ENCODE peak calls at places on chromosomes 3 and 15, in five cellular contexts. C is uterus, E is A549, K is IMR-90, V is stomach. A is an unnamed sample.

GRCh38 chr3:144772372-144772771 is 800.7 kb downstream of the DIPK2A start:
- DNase-seq in V (no peak), K (no peak), C (no peak), E (no peak), A (no peak)

GRCh38 chr15:80641384-80641783 is 53.7 kb upstream of the ABHD17C start:
- DNase-seq in E (no peak), C (no peak), V (no peak), K (no peak), A (no peak)

GRCh38 chr3:16728762-16729745 is 123.8 kb upstream of the DAZL start:
- DNase-seq in V (no peak), E (no peak), K (peak), C (no peak), A (no peak)

GRCh38 chr3:119206611-119207511 is 33.5 kb downstream of the UPK1B start:
- DNase-seq in E (peak), V (no peak), C (no peak), K (no peak), A (no peak)

GRCh38 chr3:196082471-196082971 is 631 bp upstream of the TFRC start:
- DNase-seq in K (peak), E (no peak), C (no peak), V (no peak), A (no peak)

GRCh38 chr15:78932216-78932808 is 12.5 kb downstream of the CTSH start:
- DNase-seq in E (no peak), C (no peak), K (no peak), V (no peak), A (no peak)

GRCh38 chr15:49473031-49473430 is 50.0 kb downstream of the FGF7 start:
- DNase-seq in E (no peak), C (no peak), V (no peak), K (peak), A (no peak)

GRCh38 chr15:57640935-57641682 is 49.4 kb downstream of the MYZAP start:
- DNase-seq in K (peak), C (no peak), V (no peak), E (peak), A (no peak)

GRCh38 chr3:110881069-110881468 is 190.5 kb upstream of the NECTIN3 start:
- DNase-seq in K (peak), E (peak), V (peak), C (peak), A (no peak)

GRCh38 chr15:55255714-55256113 is 33.9 kb downstream of the RAB27A start:
- DNase-seq in K (no peak), C (no peak), E (no peak), V (no peak), A (no peak)

GRCh38 chr3:121918779-121919483 is 24.7 kb downstream of the SLC15A2 start:
- DNase-seq in V (no peak), E (peak), C (no peak), K (peak), A (no peak)

GRCh38 chr15:98620020-98620419 is 28.3 kb upstream of the IGF1R start:
- DNase-seq in V (no peak), C (no peak), K (no peak), E (no peak), A (no peak)

GRCh38 chr3:107077391-107077790 is 299.8 kb upstream of the CCDC54 start:
- DNase-seq in V (no peak), C (no peak), K (no peak), E (no peak), A (no peak)

GRCh38 chr15:88619796-88620195 is 1.3 kb upstream of the AEN start:
- DNase-seq in E (no peak), V (no peak), K (no peak), C (no peak), A (no peak)

GRCh38 chr3:51311055-51311454 is 74.0 kb upstream of the MANF start:
- DNase-seq in C (no peak), V (no peak), E (peak), K (peak), A (no peak)

GRCh38 chr15:31360158-31360561 is 33.5 kb downstream of the KLF13 start:
- DNase-seq in V (no peak), C (no peak), E (no peak), K (no peak), A (no peak)

GRCh38 chr15:49985463-49985862 is 133.6 kb downstream of the ATP8B4 start:
- DNase-seq in K (no peak), C (no peak), E (no peak), V (no peak), A (no peak)

GRCh38 chr3:4751057-4752051 is 227.9 kb upstream of the BHLHE40 start:
- DNase-seq in V (no peak), C (peak), K (peak), E (peak), A (no peak)

GRCh38 chr3:188128905-188129304 is 25.1 kb upstream of the LPP start:
- DNase-seq in E (no peak), K (no peak), V (no peak), C (no peak), A (no peak)

GRCh38 chr15:89320200-89320599 is 14.4 kb downstream of the POLG start:
- DNase-seq in E (no peak), C (no peak), V (no peak), K (no peak), A (no peak)

GRCh38 chr15:70608156-70608555 is 155.2 kb downstream of the UACA start:
- DNase-seq in V (no peak), C (peak), K (peak), E (no peak), A (no peak)

GRCh38 chr3:138417559-138417982 is 16.8 kb upstream of the ESYT3 start:
- DNase-seq in C (peak), K (peak), E (peak), V (peak), A (no peak)

GRCh38 chr15:92968926-92969664 is 69.0 kb downstream of the CHD2 start:
- DNase-seq in K (no peak), C (no peak), V (no peak), E (peak), A (no peak)

GRCh38 chr15:65824031-65824743 is 32.1 kb upstream of the DENND4A start:
- DNase-seq in E (peak), V (peak), K (peak), C (peak), A (no peak)

GRCh38 chr15:52527898-52528464 is 699 bp downstream of the MYO5A start:
- DNase-seq in K (peak), C (peak), E (peak), V (peak), A (no peak)

GRCh38 chr3:151837057-151837456 is 23.1 kb downstream of the AADAC start:
- DNase-seq in K (peak), C (no peak), E (peak), V (no peak), A (no peak)

GRCh38 chr3:15051531-15051930 is 13.6 kb downstream of the MRPS25 start:
- DNase-seq in V (peak), K (peak), C (no peak), E (peak), A (no peak)

GRCh38 chr3:56792201-56792600 is 9.5 kb downstream of the ARHGEF3 start:
- DNase-seq in V (no peak), C (no peak), K (no peak), E (no peak), A (no peak)

DNA sequence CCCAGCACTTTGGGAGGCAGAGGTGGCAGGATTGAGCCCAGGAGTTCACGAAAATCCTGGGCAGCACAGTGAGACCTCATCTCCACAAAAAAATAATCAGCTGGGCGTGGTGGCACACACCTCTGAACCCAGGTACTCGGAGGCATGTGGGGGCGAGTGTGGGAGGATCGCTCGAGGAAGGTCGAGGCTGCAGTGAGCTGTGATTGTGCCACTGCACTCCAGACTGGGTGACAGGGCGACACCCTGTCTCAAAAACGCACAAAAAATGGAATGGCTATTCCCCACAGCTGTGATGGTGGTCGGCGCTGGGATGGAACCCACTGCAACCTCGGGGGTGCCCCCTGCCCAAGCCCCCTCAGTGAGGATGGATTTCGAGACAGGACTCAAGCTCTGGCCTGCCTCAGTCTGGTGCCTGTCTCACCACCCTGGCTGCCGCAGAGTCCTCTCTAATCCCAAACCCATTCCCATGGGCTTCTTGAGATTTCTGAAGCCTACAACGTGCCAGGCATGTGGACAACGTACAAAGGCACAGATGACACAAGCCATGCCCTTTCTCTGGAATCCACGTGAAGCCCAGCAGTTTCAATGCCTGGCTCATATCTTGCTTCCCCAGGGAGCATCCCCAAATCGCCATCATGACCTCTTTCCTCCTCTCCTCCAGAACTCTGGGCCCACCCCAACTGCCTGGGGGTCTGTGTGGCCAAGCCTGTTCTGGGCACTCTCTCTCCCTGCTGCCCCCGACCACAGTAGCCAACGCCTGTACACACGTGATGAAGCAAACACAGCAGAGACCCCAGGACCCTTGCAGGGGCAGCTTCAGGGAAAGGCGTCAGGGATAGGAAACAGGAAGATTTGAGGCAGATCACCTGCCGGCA is 32.4 kb downstream of the ADAMTS17 start:
- DNase-seq in V (no peak), K (no peak), C (no peak), E (no peak), A (no peak)
- H3K27ac ChIP-seq in V (peak), K (no peak), C (peak), E (no peak), A (no peak)

DNA sequence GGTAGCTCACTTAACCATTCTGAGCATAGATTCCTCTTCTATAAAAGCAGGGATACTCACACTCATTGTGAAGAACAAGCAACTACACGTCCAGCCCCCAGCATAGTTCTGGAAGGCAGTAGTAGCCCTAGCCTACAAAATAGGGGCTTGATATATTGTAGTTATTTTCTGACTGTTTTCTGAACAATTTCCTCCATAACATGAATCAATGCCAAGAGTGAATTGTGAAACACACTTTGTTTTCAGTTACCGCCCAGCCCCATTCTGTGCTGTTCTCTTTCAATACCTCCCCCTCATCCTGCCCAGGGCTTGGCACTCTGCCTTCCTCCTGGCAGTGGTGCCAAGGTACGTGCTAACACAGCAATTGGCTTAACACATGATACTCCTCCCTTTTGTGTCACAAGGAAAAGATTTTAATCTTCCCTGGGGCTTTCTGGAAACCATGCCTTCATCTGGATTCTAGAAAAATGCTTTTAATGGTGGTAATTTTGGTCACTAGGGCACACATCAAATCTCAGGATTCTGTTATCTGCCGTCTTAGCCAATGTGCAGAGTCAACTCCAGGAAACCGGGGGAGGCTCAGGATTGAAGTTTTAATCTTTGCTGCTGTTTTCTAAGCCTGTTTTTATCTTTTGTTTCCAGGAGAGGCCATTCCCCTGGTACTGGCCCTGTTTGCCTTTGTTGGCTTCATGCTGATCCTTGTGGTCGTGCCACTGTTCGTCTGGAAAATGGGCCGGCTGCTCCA is 37.2 kb downstream of the IL20RB start:
- DNase-seq in K (peak), C (peak), V (peak), E (peak), A (peak)
- H3K4me3 ChIP-seq in K (no peak), C (no peak), V (no peak), E (no peak), A (no peak)

GRCh38 chr15:44308415-44308814 is 19.9 kb downstream of the GOLM2 start:
- DNase-seq in C (no peak), V (no peak), K (no peak), E (no peak), A (no peak)
- TF ChIP-seq POLR2A in C (no peak), V (no peak), K (no peak), E (no peak), A (no peak)

GRCh38 chr3:194365978-194366490 is 3.5 kb downstream of the LRRC15 start:
- DNase-seq in V (no peak), E (no peak), K (no peak), C (no peak), A (no peak)

GRCh38 chr3:194367992-194368841 is 1.3 kb downstream of the LRRC15 start:
- DNase-seq in E (no peak), C (no peak), K (peak), V (no peak), A (no peak)

GRCh38 chr3:194364314-194364651 is 5.3 kb downstream of the LRRC15 start:
- DNase-seq in E (no peak), V (no peak), K (no peak), C (no peak), A (no peak)

GRCh38 chr3:194365526-194365925 is 4.0 kb downstream of the LRRC15 start:
- DNase-seq in C (no peak), K (no peak), V (no peak), E (no peak), A (no peak)

DNA sequence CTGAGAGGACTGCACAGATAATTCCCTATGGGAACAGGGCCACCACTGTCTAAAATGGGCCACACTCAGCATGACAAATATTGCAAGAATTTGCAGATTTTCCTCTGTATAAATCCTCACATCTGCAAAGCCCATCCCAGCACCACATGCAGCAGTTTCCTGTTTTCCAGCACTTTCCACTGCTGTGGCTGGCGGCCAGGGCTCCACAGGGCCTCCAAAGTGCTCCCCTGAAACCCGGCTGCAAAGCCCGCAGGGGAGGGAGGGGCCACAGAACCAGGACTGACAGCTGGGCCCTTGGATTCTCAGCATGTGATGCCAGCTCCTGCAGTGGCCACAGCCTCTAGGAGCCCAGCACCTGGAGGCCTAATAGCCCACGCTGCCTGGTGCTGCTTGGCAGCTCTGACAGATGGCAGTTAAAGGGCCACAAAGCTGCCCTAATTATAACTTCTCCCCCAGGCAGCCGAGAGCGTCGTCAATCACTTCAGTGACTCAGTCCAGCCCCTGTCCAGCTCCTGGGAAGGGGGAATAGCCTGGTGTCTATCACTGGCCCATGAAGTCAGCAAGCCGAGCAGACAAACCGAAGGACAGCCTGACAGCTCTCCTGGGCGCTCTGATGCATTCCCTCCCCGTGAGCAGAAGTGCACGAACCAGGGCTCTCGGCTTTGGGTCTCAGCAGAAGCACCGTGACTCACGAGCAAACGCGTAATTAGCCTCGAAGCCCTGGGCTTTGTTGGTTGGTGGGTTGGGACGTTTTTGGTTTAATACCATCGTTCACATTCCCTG is 4.7 kb downstream of the LRRC15 start:
- DNase-seq in E (no peak), V (no peak), K (peak), C (no peak), A (no peak)
- H3K27ac ChIP-seq in E (peak), V (no peak), K (peak), C (no peak), A (no peak)

GRCh38 chr3:184015381-184016019 is 2.2 kb downstream of the ABCC5 start:
- DNase-seq in C (no peak), E (no peak), V (peak), K (peak), A (no peak)
- H3K4me3 ChIP-seq in C (no peak), E (no peak), V (peak), K (no peak), A (peak)

DNA sequence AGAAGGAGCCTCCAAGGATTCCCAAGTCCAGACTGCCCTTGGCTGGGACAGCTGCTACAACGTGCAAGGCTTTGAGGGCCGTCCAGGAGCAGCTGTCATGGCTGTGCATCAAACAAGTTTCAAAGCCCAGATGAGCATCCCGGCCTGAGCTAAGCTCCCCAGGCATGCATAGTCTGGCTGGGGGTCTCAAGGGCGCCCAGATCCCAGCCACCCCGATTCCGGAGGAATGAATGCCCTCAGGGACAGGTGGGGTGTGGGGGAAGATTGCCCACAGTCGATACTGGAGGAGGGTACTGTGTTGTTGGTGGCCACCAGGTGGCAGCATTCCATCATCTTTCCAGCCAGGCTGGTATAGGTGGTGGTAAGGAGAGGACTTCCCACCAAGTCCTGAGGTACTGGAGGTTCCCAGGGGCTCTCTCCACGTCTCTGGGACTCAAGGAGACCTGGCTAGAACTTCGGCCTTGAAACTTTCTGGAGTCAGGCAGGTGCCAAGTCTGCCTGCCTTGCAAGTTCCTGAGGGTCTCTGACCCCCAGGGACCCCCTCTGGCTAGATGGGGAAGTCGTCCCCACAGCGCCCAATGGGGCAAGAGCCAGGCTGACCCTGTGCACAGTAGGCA is 32.8 kb downstream of the RBM5 start:
- DNase-seq in K (peak), C (peak), V (peak), E (peak), A (no peak)
- TF ChIP-seq POLR2A in K (peak), C (no peak), V (no peak), E (no peak), A (no peak)

GRCh38 chr3:99823723-99824711 is 6.4 kb downstream of the CMSS1 start:
- DNase-seq in V (no peak), K (no peak), C (no peak), E (no peak), A (no peak)
- H3K27ac ChIP-seq in V (peak), K (no peak), C (no peak), E (no peak), A (no peak)

DNA sequence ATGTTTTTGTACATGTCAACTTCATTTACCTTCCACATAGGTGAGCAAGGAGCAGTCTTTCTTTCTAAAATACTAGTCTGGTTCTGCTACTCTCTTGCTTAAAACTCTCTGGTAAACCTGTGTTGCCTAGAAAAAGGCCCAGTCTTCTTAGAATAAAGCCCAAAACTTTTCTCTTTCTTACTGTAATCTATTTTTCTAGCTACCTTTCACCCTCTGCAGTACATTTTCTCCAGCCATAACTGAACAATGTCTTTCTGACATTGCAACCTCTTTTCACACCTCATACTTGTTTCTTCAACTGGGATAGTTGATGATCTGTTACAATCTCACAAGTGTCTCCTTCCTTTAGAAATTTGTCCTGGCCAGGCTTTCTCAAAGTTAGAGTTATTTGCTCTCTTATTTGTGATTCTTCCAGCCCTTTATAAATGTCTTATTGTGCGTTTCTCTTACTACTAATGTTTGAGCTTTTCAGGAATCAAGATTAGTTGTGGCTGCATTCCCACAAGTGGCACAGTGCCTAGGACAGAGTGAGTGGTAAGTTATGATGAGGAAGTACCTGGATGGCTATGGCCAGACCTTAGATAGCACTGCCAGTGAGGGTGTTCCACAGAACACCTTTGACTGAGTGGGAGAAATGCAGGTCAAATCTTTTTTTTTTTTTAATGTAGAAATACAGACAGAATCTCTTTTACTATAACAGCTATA is 313.4 kb upstream of the SATB1 start:
- DNase-seq in C (no peak), E (no peak), V (no peak), K (no peak), A (no peak)
- H3K4me3 ChIP-seq in C (no peak), E (no peak), V (no peak), K (no peak), A (no peak)